ENCODE peak calls at places on chromosomes 1 and 21, in ten cellular contexts. K is tibial artery, J is hepatocyte, A is HFF-Myc, H is psoas muscle, E is choroid plexus epithelial cell, P is fibroblast of lung, N is tibial nerve, L is PC-9, W is upper lobe of right lung. Y is an unnamed sample.

GRCh38 chr1:83516369-83516768 is 482.6 kb downstream of the TTLL7 start:
- DNase-seq in N (no peak), A (peak), E (no peak), W (no peak), P (peak), L (no peak), H (no peak), J (no peak), K (no peak), Y (no peak)

GRCh38 chr1:42957229-42957879 is 1.3 kb downstream of the SLC2A1 start:
- DNase-seq in K (no peak), E (no peak), A (no peak), J (no peak), L (no peak), N (no peak), H (no peak), P (no peak), W (no peak), Y (no peak)

GRCh38 chr1:203465943-203466342 is 9.7 kb upstream of the PRELP start:
- DNase-seq in A (no peak), H (peak), P (peak), N (peak), W (no peak), K (peak), E (no peak), L (no peak), J (no peak), Y (no peak)

GRCh38 chr1:215357901-215358300 is 209.2 kb upstream of the KCTD3 start:
- DNase-seq in W (no peak), A (no peak), E (no peak), J (no peak), K (no peak), P (no peak), L (no peak), H (no peak), N (no peak), Y (no peak)

GRCh38 chr21:14687277-14687642 is 141.1 kb upstream of the SAMSN1 start:
- DNase-seq in P (no peak), J (no peak), H (no peak), N (no peak), W (no peak), L (no peak), K (no peak), E (peak), A (no peak), Y (no peak)

GRCh38 chr1:174060090-174060489 is 37.9 kb upstream of the RC3H1 start:
- DNase-seq in J (no peak), P (no peak), W (no peak), H (no peak), A (no peak), L (peak), N (no peak), K (no peak), E (no peak), Y (no peak)

GRCh38 chr1:59214764-59215208 is 82.1 kb upstream of the FGGY start:
- DNase-seq in N (no peak), J (peak), K (peak), E (peak), H (no peak), L (peak), W (peak), P (peak), A (no peak), Y (peak)

GRCh38 chr1:201614262-201615015 is 75.5 kb downstream of the NAV1 start:
- DNase-seq in E (peak), H (no peak), J (peak), P (peak), A (no peak), K (no peak), L (no peak), W (peak), N (no peak), Y (no peak)

GRCh38 chr1:41448831-41449230 is 35.7 kb downstream of the EDN2 start:
- DNase-seq in E (no peak), P (no peak), A (no peak), J (no peak), H (no peak), L (no peak), W (no peak), K (no peak), N (no peak), Y (no peak)

GRCh38 chr1:3907621-3908165 is 7.6 kb upstream of the C1orf174 start:
- DNase-seq in E (no peak), H (no peak), L (no peak), W (peak), J (no peak), K (no peak), A (no peak), N (no peak), P (no peak), Y (no peak)

GRCh38 chr1:56771717-56772116 is 47.5 kb downstream of the FYB2 start:
- DNase-seq in H (no peak), L (no peak), A (no peak), W (no peak), J (no peak), K (no peak), P (no peak), E (no peak), N (no peak), Y (no peak)

GRCh38 chr1:93616996-93617669 is 64.5 kb downstream of the BCAR3 start:
- DNase-seq in W (no peak), E (no peak), K (peak), N (no peak), J (no peak), H (no peak), A (no peak), P (no peak), L (peak), Y (no peak)

GRCh38 chr1:76862447-76862846 is 4.8 kb upstream of the ST6GALNAC5 start:
- DNase-seq in E (peak), P (peak), N (no peak), L (no peak), W (no peak), H (no peak), J (no peak), K (no peak), A (no peak), Y (no peak)

DNA sequence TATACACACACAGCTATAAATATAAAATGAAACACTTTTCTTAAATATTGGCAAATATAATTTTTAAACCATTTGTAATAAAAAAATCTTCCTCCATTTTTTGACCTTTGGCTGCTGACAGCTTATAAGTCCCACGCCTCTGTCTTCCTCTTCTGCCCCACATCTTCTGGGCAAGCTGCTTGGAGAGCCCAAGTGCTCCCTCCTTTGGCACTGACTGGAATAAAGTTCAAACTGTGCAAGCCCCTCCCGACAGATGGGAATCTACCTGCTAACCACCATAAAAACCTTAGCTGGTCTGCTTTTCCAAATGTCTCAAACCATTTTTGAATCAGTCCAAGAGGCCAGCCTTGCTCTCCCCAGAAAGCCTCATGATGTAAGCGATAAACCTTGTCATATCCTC is 99.7 kb downstream of the SNX7 start:
- DNase-seq in K (no peak), H (no peak), W (no peak), P (no peak), N (no peak), A (no peak), J (peak), L (no peak), E (peak), Y (no peak)
- TF ChIP-seq CTCF in K (no peak), H (no peak), W (no peak), P (no peak), N (no peak), A (no peak), J (no peak), L (no peak), E (peak), Y (no peak)

DNA sequence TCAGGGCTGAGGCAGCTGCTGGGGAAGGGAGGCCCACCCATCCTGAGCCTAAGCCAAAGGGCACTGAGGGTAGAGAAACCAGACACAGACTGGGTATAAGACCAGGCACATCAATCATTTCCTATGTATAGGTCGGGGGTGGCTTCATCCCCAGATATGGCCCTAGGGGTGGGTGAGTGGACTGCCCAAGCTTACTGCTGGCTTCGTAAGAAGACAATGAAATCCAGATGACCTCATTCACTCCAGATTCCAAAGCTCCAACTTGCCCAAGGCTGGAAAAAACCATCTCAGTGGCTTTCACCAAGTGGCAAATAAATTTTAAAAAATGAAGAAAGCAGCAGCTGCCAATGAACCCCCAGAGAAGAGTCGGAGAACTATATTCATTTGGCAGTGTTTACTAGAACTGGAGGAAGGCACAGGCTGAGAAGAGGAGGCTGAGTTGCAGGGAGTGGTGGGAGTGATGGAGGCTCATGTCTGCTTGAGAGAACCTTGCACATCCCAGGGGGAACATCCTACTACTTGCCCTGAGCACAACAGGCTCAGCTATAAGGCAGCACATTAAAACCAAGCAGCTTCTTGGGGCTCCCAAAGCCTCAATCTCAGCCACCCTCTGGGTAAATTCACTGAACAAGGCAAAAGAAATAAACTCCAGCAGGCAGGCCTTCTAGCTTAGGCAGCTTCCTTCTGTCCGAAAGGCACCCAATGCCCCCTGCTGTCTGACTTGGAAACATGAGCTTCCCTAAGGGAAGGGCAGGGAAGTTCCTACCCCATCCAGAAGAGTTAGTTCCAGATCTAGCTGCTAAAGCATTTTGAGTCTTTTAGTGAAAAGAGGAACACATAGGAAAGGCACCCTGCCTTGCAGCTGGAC is 14.1 kb downstream of the PEA15 start:
- DNase-seq in K (peak), A (peak), H (peak), W (no peak), L (no peak), J (peak), E (peak), P (peak), N (no peak), Y (no peak)
- TF ChIP-seq CTCF in K (peak), A (peak), H (peak), W (peak), L (peak), J (peak), E (peak), P (peak), N (peak), Y (peak)

DNA sequence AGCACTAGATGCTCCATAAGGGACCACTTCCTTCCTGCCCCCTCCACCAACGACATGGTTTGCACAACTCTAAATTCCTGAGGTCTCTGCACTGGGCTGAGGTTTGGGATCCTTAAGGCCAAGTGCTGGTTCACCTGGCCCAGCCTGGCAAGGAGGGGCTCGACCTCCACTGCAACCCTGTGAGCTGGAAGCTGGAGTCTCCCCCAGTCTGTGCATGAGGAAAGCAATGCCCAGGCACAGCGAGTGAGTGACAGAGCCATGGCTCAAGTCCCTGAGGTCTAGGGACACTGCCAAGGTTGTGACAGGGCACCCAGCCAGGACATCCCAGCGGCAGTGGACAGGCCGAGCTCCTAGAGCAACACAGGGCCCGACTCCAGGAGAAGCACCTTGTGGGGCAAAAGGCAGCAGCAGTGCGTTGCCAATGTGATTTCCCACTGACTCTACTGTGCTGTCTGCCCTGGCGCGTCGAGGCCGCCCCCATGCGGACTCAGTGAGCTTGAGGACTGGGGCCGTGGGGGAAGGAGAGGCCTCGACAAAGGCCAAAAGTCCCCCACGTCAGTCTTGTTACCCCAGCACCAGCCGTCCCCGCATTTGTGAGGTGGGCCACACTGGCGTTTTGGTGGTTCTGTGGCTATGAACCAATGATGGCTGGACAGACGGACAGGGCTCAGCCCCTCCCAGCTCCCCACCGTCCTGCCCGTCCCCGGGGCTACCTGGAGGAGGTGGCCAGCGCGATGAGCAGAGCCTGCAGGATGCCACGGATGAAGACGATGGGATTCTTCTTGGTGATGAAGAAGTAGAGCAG is 30.0 kb downstream of the PODN start:
- DNase-seq in H (no peak), K (no peak), N (no peak), P (no peak), W (peak), L (no peak), A (no peak), E (peak), J (no peak), Y (no peak)
- TF ChIP-seq CTCF in H (no peak), K (no peak), N (no peak), P (no peak), W (no peak), L (no peak), A (no peak), E (no peak), J (no peak), Y (no peak)

DNA sequence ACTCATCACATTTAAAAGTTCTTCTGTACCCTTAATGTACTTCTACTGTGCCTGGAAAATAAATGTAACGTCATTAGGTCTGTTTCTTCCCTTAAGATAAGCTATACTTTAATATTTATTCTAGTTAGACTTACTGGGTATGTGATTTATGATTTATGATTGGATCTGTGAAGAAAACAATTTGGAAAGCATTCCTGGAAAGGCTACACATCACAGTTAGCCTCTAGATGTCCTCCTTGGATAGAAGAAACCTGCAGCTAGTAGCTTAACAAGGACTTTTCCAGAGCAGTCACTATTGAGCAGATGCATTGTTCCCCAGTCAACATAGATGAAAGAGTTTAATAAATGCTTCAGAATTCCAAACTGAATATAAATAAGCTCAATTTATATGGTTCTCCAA is 22.2 kb upstream of the ABL2 start:
- DNase-seq in P (peak), H (no peak), W (no peak), K (no peak), J (peak), L (no peak), N (no peak), A (no peak), E (peak), Y (no peak)
- TF ChIP-seq CTCF in P (peak), H (peak), W (peak), K (peak), J (peak), L (peak), N (no peak), A (peak), E (peak), Y (peak)

Y was measured in osteocyte.